ENCODE peak calls at places on chromosomes 16 and 17, in ten cellular contexts. H is GM12892, F is body of pancreas, T is Peyer's patch, B is HepG2, G is uterus, U is K562, E is esophagus squamous epithelium, S is tibial nerve, J is HCT116. P is an unnamed sample.

GRCh38 chr16:82660078-82660645 is 33.4 kb downstream of the CDH13 start:
- DNase-seq in H (no peak), F (no peak), T (no peak), B (no peak), G (no peak), U (no peak), E (no peak), S (no peak), J (no peak), P (no peak)

GRCh38 chr17:1574697-1575471 is 12.3 kb upstream of the PITPNA start:
- DNase-seq in H (no peak), F (peak), T (no peak), B (no peak), G (no peak), U (no peak), E (no peak), S (no peak), J (no peak), P (no peak)

GRCh38 chr17:34519286-34519685 is 60.1 kb upstream of the TMEM132E start:
- DNase-seq in H (no peak), F (no peak), T (no peak), B (peak), G (no peak), U (peak), E (no peak), S (no peak), J (no peak), P (no peak)

GRCh38 chr17:34356194-34356593 is at the start of gene CCL13:
- DNase-seq in H (no peak), F (no peak), T (no peak), B (no peak), G (no peak), U (no peak), E (no peak), S (peak), J (no peak), P (no peak)

GRCh38 chr17:57995076-57995956 is 7.3 kb upstream of the VEZF1 start:
- DNase-seq in H (no peak), F (peak), T (peak), B (peak), G (peak), U (peak), E (no peak), S (peak), J (peak), P (peak)

GRCh38 chr17:55536205-55536604 is 25.0 kb upstream of the SMIM36 start:
- DNase-seq in H (no peak), F (no peak), T (no peak), B (no peak), G (no peak), U (no peak), E (no peak), S (no peak), J (no peak), P (no peak)

GRCh38 chr17:35119370-35120185 is at the start of gene RAD51D:
- DNase-seq in H (peak), F (peak), T (peak), B (peak), G (peak), U (peak), E (no peak), S (peak), J (peak), P (peak)

GRCh38 chr16:12062343-12063003 is 85.9 kb downstream of the SNX29 start:
- DNase-seq in H (no peak), F (peak), T (no peak), B (no peak), G (peak), U (no peak), E (peak), S (peak), J (peak), P (peak)

GRCh38 chr17:1573932-1574696 is 11.5 kb upstream of the PITPNA start:
- DNase-seq in H (peak), F (peak), T (peak), B (peak), G (peak), U (peak), E (no peak), S (peak), J (peak), P (peak)

GRCh38 chr17:2954898-2955445 is 108.4 kb downstream of the OR1D5 start:
- DNase-seq in H (no peak), F (no peak), T (no peak), B (peak), G (no peak), U (no peak), E (no peak), S (no peak), J (peak), P (no peak)

GRCh38 chr16:57609541-57610401 is 18.7 kb upstream of the ADGRG1 start:
- DNase-seq in H (peak), F (peak), T (peak), B (no peak), G (no peak), U (no peak), E (no peak), S (no peak), J (no peak), P (peak)

GRCh38 chr17:28727727-28728363 is 743 bp upstream of the NEK8 start:
- DNase-seq in H (peak), F (peak), T (peak), B (peak), G (peak), U (peak), E (no peak), S (no peak), J (peak), P (peak)
- TF ChIP-seq POLR2A in H (no peak), F (no peak), T (no peak), B (no peak), G (no peak), U (no peak), E (no peak), S (no peak), J (no peak), P (no peak)

DNA sequence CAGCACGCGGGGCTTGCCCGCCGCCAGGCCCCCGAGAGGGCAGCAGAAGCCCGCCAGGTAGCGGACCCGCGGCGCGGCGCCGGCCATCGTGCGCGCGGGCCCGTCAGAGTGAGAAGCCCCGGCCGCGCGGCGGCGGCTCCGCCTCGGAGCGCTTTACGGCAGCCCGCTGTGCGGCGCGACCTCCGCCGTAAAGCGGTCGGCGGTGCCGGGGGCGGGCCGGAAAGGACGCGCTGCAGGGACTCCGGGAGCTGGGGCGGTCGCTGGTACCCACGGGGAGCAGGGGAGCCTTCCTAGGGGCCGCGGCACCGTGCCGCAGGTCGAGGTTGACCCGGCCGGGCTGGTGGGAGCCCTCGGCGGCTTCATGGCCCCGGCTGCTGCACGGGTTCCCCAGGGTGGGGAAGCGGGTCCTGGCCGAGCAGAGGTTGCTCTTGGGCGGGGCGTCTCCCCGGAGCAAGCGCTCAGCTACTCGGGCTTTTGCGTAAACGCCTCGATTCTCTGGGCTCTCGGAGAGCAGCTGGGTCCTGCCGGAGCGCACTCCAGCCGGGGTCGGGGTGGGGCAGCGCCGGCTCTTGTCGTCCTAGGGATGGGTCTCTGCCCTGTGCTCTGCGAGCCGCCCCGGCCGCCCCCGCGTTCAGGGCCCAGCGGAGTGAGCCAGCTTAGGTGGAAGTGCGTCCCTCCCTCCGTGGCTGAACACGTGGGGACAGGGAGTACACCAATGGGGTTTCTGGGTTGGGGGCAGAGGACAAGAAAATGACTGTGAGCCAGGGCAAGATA is at the start of gene FAAP100:
- DNase-seq in H (peak), F (peak), T (peak), B (peak), G (peak), U (peak), E (no peak), S (peak), J (peak), P (peak)
- TF ChIP-seq POLR2A in H (peak), F (peak), T (peak), B (peak), G (peak), U (peak), E (no peak), S (peak), J (peak), P (no peak)

DNA sequence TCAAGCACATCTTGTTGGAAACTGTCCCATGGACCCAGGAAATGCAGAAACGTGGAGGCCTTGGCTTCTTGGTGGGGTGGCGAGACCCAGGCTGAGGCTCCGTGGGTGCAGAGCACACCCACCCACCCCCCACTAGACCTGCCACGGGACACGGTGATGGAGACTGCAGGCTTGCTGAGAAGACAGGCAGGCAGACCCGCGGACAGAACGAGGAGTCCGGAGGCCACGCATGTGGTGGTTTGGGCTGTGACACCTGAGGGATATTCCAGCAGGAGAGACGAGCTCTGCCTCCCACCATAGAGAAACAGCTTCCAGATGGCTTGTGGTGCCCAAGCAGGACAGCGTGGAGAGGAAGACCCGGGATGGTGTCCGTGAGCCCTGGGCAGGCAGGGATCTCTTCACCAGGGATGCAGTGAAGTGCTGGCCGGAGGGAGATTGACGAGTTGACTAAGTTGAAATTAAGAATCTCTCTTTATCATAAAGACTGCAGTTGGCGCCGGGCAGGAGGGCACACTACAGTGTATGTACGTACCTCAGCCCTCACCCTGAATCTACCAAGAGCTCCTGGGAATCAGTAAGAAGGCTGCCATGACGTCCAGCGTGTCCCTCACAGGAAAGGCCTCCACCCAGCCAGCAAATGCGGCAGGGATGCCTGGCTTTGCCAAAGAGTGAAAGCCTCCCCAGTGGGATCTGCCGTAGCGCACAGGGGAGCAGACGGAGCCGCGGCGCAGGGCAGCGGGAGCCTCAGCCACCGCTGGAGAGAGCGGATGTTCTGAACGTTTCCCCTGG is 8.2 kb downstream of the UBE2I start:
- DNase-seq in H (no peak), F (no peak), T (no peak), B (no peak), G (no peak), U (no peak), E (no peak), S (no peak), J (no peak), P (no peak)
- TF ChIP-seq POLR2A in H (no peak), F (no peak), T (no peak), B (no peak), G (no peak), U (peak), E (no peak), S (no peak), J (no peak), P (no peak)

DNA sequence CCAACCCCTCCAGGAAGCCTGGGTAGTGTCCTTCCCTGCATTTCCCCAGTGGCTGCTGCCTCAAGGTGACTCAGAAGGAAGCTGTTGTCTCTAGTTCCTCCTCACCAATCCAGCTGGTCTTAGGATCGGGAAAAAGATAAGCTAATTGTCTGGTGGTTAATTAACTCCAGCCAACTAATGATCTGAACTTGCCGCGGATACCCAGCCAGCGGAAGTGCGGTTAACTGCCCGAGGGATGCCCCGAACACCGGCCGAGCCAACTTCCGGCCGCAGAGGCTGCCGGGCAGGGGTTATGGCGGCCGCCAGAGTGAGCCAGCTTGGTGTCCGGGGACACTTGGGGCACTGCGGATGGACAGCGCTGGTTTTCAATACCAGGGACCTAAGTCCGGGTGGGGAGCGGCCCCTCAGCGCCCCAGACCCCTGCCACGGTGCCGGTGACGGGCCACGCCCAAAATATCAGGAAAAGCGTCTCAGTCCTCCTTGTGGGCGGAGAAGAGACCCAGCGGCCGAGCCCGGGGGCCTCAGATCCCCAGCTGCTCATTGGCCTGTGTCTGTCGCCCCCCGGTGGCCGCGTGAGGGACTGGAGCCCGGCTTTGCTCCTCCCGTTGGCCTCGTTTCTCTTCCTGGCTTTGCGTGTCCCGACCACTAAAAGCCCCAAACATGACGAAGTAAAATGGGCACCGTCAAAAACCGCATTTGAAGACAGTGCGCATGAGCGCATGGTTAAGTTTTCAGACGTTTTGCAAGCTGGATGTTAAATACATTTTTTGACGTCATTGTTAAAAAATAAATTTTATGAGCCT is 10.2 kb upstream of the PRSS22 start:
- DNase-seq in H (peak), F (peak), T (peak), B (peak), G (peak), U (peak), E (peak), S (peak), J (peak), P (peak)
- TF ChIP-seq POLR2A in H (peak), F (peak), T (peak), B (peak), G (peak), U (peak), E (no peak), S (peak), J (peak), P (peak)

GRCh38 chr17:14604920-14605599 is 304.2 kb downstream of the HS3ST3B1 start:
- DNase-seq in H (no peak), F (peak), T (peak), B (no peak), G (no peak), U (no peak), E (peak), S (peak), J (no peak), P (no peak)
- TF ChIP-seq POLR2A in H (no peak), F (no peak), T (no peak), B (no peak), G (no peak), U (no peak), E (no peak), S (no peak), J (no peak), P (no peak)

DNA sequence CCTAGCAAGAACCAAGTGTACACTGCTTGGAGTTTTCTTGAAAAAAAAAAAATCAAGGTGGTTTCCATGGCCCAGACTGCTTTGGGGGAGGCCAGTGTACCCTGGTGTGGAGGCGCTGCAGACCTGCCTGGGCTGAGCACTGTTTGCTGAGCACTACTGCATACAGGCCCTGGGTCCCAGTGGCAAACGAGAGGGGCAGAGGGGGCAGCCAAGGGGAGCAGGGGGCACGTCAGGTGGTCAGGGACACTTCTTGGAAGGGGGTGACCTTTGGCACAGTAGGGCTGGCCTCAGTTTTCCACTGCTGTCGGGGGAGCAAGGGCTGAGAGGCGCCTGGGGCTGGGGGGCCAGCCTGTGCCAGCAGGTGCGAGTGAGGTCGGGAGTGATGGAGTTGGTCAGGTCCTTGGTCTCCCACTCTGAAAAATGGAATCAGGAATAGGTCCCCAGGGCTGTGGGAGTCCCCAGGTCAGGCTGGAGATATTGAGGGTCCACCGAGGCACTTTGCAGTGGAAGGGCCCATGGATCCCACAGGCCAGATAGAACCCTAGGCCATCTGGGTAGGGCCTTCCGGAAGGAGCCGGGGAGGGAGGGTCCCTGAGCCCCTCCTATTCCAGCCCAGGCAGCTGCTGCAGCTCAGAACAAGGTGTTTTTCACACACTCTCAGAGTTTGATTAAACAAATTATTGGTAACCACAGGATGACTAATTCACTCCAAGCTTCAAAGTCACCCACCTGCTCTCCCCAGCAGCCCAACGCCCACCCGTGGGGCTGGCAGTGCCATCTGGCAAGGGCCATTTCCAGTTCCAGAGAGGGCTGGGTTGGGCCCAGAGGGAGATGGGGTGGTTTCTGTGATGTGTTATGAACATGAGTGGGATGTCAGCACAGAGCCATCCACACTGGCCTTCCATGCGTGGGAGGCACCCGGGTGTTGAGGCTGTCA is 3.5 kb downstream of the ZFPM1 start:
- DNase-seq in H (no peak), F (no peak), T (peak), B (no peak), G (no peak), U (no peak), E (no peak), S (no peak), J (no peak), P (no peak)
- TF ChIP-seq POLR2A in H (no peak), F (no peak), T (no peak), B (no peak), G (no peak), U (no peak), E (no peak), S (no peak), J (no peak), P (no peak)

DNA sequence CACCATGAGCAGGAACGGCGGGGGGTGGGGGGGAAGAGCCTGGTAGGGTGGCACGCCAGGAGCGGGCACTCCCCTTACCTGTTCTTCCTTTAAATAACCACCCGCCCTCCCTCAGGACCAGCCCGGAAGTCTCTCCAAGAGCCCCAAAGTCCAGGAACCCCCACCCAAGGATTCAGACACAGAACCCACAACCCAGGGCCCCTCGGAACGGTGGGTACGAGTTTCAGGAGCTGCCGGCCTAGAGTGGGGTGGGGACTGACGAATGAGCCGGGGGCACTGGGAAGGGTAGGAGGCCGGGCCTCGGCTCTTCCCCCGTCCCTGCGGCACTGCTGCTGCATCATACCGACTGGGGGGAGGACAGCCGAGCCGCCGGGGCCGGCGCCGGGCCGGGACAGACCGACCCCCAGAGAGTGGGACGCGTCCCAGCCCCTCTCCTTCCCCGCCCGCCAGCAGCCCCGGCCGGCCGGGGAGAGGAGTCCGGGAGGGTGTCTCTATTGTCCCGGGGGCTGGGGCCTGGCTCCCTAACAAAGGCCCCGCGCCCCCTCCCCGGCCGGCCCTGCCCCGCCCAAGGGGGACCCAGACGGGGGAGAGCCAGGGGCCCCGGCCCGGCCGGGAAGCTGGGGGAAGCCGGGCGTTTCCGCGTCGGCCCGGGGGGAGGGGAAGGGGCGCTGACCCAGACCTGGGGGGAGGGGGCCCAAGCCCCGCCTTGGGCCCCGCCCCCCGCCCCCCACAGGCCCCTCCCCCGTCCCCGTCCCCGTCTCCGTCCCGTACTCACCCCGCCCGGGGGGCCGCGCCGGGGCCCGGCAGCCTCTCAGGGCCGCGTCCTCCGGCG is 747 bp downstream of the ATXN7L3 start:
- DNase-seq in H (peak), F (peak), T (peak), B (no peak), G (peak), U (peak), E (no peak), S (no peak), J (no peak), P (peak)
- TF ChIP-seq POLR2A in H (no peak), F (peak), T (peak), B (no peak), G (peak), U (peak), E (no peak), S (no peak), J (no peak), P (peak)